ENCODE peak calls at places on chromosomes 6 and 20, in five cellular contexts. R is foreskin fibroblast, Q is fibroblast of lung, H is cardiac muscle cell, N is PC-9. W is an unnamed sample.
A peak's percentile ranks its signal among the peaks of the same experiment; 100 is the strongest.

GRCh38 chr6:148518371-148519156 is 175.9 kb downstream of the SASH1 start:
- DNase-seq in R (peak; percentile 54), Q (no peak), H (no peak), N (no peak), W (no peak)

GRCh38 chr6:109768485-109768884 is 77.4 kb downstream of the FIG4 start:
- DNase-seq in R (peak; percentile 64), Q (peak; percentile 18), H (peak; percentile 24), N (no peak), W (no peak)

GRCh38 chr6:17193376-17193775 is 87.8 kb upstream of the RBM24 start:
- DNase-seq in R (no peak), Q (peak; percentile 15), H (peak; percentile 65), N (no peak), W (no peak)

GRCh38 chr20:59821788-59822187 is 111.6 kb downstream of the SYCP2 start:
- DNase-seq in R (no peak), Q (no peak), H (no peak), N (no peak), W (no peak)

GRCh38 chr6:24929255-24929654 is 6.5 kb downstream of the RIPOR2 start:
- DNase-seq in R (no peak), Q (no peak), H (no peak), N (no peak), W (no peak)

GRCh38 chr6:30721198-30722024 is 1.3 kb downstream of the TUBB start:
- DNase-seq in R (peak; percentile 97), Q (peak; percentile 90), H (peak; percentile 95), N (peak; percentile 63), W (peak; percentile 62)

GRCh38 chr6:163151212-163151611 is 263.3 kb upstream of the QKI start:
- DNase-seq in R (no peak), Q (no peak), H (no peak), N (no peak), W (no peak)

GRCh38 chr6:93086351-93086750 is 333.0 kb downstream of the EPHA7 start:
- DNase-seq in R (no peak), Q (no peak), H (no peak), N (no peak), W (no peak)

GRCh38 chr20:5156670-5157448 is 30.1 kb downstream of the CDS2 start:
- DNase-seq in R (peak; percentile 67), Q (peak; percentile 63), H (peak; percentile 35), N (peak; percentile 91), W (no peak)

GRCh38 chr20:38883981-38884733 is 42.1 kb upstream of the FAM83D start:
- DNase-seq in R (no peak), Q (no peak), H (no peak), N (no peak), W (no peak)

GRCh38 chr6:52362443-52363221 is 681 bp downstream of the PAQR8 start:
- DNase-seq in R (peak; percentile 57), Q (no peak), H (peak; percentile 7), N (no peak), W (no peak)

DNA sequence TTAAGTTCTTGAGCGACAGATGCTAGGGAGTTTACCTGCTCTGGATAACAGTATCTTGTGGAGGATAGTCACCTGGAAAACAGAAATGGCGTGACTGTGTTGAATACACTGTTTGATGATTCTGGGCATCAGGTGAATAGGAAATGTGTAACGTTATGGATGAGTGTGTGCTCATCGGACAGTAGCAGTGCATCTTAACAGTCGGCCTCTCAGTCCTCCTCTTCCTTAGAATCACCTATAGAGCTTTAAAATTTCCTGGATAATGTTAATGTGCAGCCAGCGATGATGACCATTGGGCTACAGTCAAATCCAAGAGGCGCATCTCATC is 217.7 kb downstream of the OR2B2 start:
- DNase-seq in R (no peak), Q (no peak), H (no peak), N (no peak), W (no peak)
- H3K4me3 ChIP-seq in R (no peak overlapping the region), Q (no peak overlapping the region), H (peak overlapping the region; percentile 79), N (peak overlapping the region; percentile 65), W (no peak overlapping the region)

GRCh38 chr6:138593100-138593877 is 94.0 kb upstream of the NHSL1 start:
- DNase-seq in R (peak; percentile 97), Q (peak; percentile 98), H (peak; percentile 97), N (peak; percentile 94), W (peak; percentile 96)
- H3K4me3 ChIP-seq in R (peak overlapping the region; percentile 47), Q (peak overlapping the region; percentile 47), H (no peak overlapping the region), N (peak overlapping the region; percentile 51), W (peak overlapping the region; percentile 24)

DNA sequence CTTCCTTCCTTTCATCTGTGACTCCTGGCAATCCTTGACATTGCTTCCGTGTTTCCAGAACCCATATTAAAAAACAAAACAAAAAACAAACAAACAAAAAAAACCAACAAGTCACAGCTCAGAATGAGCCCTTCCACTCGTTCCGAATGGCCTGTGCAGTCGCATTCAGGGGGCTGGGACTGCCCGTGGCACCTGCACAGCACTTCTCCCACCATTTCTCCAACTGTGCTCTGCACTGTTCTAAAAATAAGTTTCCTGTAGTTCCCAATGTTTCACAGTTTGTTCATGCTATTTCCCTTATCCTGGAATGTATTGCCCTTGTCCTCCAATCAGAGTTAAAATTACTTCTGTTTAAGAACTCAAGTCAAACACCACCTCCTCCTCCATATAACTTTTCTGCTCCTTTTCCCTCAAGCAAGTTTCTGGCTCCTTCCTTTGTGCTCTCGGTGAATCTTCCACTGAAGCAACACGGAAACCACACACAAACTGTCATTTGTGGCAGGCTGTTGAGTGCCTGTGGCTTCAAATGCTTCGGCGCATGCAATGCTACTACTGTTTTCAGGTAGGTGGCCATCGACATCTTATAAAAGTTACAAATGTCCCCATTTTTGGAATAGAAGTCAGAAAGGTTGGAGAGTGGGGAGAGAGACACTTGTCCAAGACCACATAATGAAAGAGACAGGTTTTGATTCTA is 57.7 kb downstream of the PDE10A start:
- DNase-seq in R (no peak), Q (no peak), H (no peak), N (no peak), W (no peak)
- H3K4me3 ChIP-seq in R (no peak overlapping the region), Q (no peak overlapping the region), H (no peak overlapping the region), N (no peak overlapping the region), W (no peak overlapping the region)

GRCh38 chr6:225907-226306 is 66.4 kb upstream of the DUSP22 start:
- DNase-seq in R (no peak), Q (no peak), H (no peak), N (no peak), W (no peak)
- H3K4me3 ChIP-seq in R (no peak overlapping the region), Q (no peak overlapping the region), H (no peak overlapping the region), N (no peak overlapping the region), W (no peak overlapping the region)

W was measured in skeletal muscle cell.